ENCODE peak calls at places on chromosomes 16 and 17, in eight cellular contexts. R is hepatocyte, Q is breast epithelium, D is Peyer's patch, H is HAP-1, X is GM23248, Y is ascending aorta, J is IMR-90. Z is an unnamed sample.

GRCh38 chr16:81140930-81141780 is 45.0 kb upstream of the GCSH start:
- DNase-seq in H (no peak), J (no peak), D (no peak), X (peak; percentile 20), R (no peak), Y (no peak), Q (no peak), Z (peak; percentile 56)

GRCh38 chr16:3036726-3037315 is at the start of gene BICDL2:
- DNase-seq in R (peak; percentile 75), Q (no peak), H (no peak), Y (no peak), J (no peak), D (peak; percentile 88), X (no peak), Z (no peak)

GRCh38 chr16:14307623-14308356 is 236.7 kb downstream of the MRTFB start:
- DNase-seq in Y (no peak), J (no peak), H (no peak), X (peak; percentile 86), D (no peak), Q (no peak), R (no peak), Z (no peak)

GRCh38 chr17:3859895-3860294 is 13.8 kb upstream of the NCBP3 start:
- DNase-seq in X (no peak), J (no peak), Q (no peak), H (no peak), D (no peak), R (no peak), Y (no peak), Z (no peak)

GRCh38 chr17:58533616-58534188 is 19.3 kb upstream of the MTMR4 start:
- DNase-seq in Q (no peak), R (no peak), Y (no peak), X (no peak), D (no peak), J (no peak), H (no peak), Z (no peak)

GRCh38 chr17:56884483-56885144 is 29.2 kb downstream of the TRIM25 start:
- DNase-seq in X (no peak), H (no peak), D (no peak), R (no peak), J (no peak), Y (no peak), Q (no peak), Z (no peak)

GRCh38 chr17:64377769-64378282 is 12.8 kb downstream of the PECAM1 start:
- DNase-seq in J (peak; percentile 60), H (no peak), X (no peak), Q (no peak), D (no peak), R (no peak), Y (no peak), Z (no peak)

GRCh38 chr16:60203525-60204124 is 1469.5 kb upstream of the GOT2 start:
- DNase-seq in R (peak; percentile 14), D (no peak), X (peak; percentile 29), H (peak; percentile 66), Q (no peak), J (peak; percentile 2), Y (no peak), Z (peak; percentile 3)

GRCh38 chr17:61469949-61470348 is 17.7 kb downstream of the TBX4 start:
- DNase-seq in D (peak; percentile 15), H (no peak), X (no peak), Y (no peak), J (no peak), Q (no peak), R (no peak), Z (no peak)

DNA sequence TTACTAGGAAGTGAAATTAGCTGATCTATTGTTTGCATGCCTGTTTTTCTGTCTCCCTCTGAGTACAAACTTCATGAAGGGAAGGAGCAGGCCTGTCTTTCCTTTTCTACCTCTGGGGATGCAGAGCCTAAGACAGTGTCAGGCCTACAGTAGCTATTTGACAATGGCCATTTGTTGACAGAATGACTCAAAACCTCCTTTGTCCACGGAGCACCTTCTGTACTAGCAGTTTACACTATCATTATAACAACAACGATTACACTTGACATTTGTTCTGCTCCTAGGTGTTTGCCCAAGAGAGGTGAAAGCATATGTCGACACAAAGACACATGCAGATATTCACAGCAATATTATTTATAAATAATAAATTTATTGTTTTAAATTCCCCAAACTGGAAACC is 132.3 kb upstream of the IRX3 start:
- DNase-seq in X (no peak), Y (no peak), Q (no peak), H (no peak), J (no peak), D (no peak), R (no peak), Z (no peak)
- H3K4me1 ChIP-seq in X (no peaks in the 10 kb centered on the region), Y (no peaks in the 10 kb centered on the region), Q (no peaks in the 10 kb centered on the region), H (no peaks in the 10 kb centered on the region), J (no peaks in the 10 kb centered on the region), D (no peaks in the 10 kb centered on the region), R (no peaks in the 10 kb centered on the region), Z (peaks cover 16% of the 10 kb centered on the region)

GRCh38 chr17:77054926-77055325 is 85.8 kb upstream of the SEC14L1 start:
- DNase-seq in Y (no peak), X (no peak), Q (no peak), H (no peak), J (no peak), D (no peak), R (no peak), Z (no peak)
- H3K4me1 ChIP-seq in Y (no peaks in the 10 kb centered on the region), X (no peaks in the 10 kb centered on the region), Q (no peaks in the 10 kb centered on the region), H (no peaks in the 10 kb centered on the region), J (no peaks in the 10 kb centered on the region), D (no peaks in the 10 kb centered on the region), R (peaks cover 2% of the 10 kb centered on the region), Z (no peaks in the 10 kb centered on the region)

DNA sequence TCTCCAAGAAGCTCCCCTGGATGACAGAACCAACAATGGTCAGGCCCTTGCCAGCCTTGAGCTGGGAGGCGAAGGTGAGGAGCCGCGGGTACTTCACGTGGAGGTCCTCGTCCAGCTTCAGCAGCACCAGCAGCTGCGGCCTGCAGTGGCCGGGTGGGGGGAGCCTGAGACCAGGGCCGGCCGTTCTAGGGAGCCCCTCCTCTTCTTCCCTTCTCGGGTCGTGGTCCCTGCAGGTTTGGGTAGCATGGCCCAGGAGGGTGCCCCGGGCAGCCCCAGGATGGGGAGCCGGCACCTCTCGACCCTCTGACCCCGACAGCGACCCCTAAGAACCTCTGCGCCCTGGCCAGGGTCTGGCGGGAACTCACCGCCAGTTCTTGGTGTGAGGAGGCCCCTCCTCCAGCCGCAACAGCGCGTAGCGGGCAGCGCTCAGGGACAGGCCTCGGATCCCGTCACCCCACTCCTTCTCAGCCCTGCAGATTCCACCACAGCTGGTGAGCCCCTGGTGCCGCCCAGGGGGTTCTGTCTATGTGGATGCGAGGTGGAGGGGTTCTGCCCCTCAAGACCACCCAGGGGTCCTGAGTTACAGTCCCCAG is 3.1 kb upstream of the LCAT start:
- DNase-seq in R (no peak), D (no peak), J (no peak), Q (no peak), H (no peak), Y (no peak), X (no peak), Z (no peak)
- H3K4me1 ChIP-seq in R (no peaks in the 10 kb centered on the region), D (no peaks in the 10 kb centered on the region), J (no peaks in the 10 kb centered on the region), Q (no peaks in the 10 kb centered on the region), H (no peaks in the 10 kb centered on the region), Y (peaks cover 13% of the 10 kb centered on the region), X (no peaks in the 10 kb centered on the region), Z (peaks cover 6% of the 10 kb centered on the region)

DNA sequence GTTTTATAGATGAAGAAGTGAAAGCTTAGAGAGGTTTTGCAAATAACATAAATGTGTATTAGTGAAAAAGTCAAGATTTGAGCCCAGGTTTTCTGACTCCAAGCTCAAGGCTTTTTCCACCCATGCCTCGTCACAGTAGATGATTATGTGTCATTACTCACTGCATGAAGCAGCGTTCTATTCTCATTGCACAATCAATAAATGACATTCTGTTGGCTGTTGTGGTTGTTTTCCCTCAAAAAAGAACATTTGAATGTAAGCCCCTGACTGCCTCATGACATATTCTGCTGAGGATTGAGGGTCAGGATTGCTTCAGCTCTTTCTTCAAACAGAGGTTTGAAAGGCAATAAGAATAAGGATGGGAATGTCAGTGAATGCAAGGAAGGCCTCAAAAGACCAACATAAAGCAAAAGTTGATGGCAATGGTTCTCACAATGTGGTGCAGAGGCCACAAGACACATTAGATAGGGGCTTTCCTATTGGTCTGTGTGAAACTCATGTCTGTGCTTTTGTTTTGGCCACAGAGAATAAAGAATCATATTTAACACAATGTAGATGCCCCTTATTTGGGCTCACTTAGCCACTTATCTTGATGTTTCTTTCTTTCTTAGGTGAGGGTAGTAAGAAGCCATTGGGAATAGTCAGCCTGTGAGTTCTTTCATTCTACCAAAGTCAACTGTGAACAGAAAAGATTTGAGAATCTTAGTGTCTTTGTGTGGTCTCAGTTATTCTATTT is 5.4 kb upstream of the MMD start:
- DNase-seq in X (peak; percentile 85), D (no peak), Q (no peak), R (no peak), J (peak; percentile 58), Y (no peak), H (no peak), Z (no peak)
- H3K4me1 ChIP-seq in X (peaks cover 13% of the 10 kb centered on the region), D (no peaks in the 10 kb centered on the region), Q (no peaks in the 10 kb centered on the region), R (no peaks in the 10 kb centered on the region), J (peaks cover 3% of the 10 kb centered on the region), Y (no peaks in the 10 kb centered on the region), H (peaks cover 4% of the 10 kb centered on the region), Z (peaks cover 22% of the 10 kb centered on the region)

GRCh38 chr16:70754371-70754770 is 46.6 kb downstream of the VAC14 start:
- DNase-seq in D (no peak), H (no peak), Q (no peak), J (no peak), X (no peak), R (no peak), Y (no peak), Z (no peak)
- H3K4me1 ChIP-seq in D (no peaks in the 10 kb centered on the region), H (no peaks in the 10 kb centered on the region), Q (peaks cover 13% of the 10 kb centered on the region), J (peaks cover 23% of the 10 kb centered on the region), X (peaks cover 15% of the 10 kb centered on the region), R (peaks cover 8% of the 10 kb centered on the region), Y (peaks cover 55% of the 10 kb centered on the region), Z (no peaks in the 10 kb centered on the region)